ENCODE peak calls at places on chromosomes 4 and X, in six cellular contexts. C is Calu3; D is ovary; S is ascending aorta; U is fibroblast of the aortic adventitia; X is CD8-positive, alpha-beta T cell. Y is an unnamed sample.

GRCh38 chr4:6962211-6963041 is 52.8 kb downstream of the TBC1D14 start:
- DNase-seq in X (no peak), S (peak), U (no peak), D (no peak), C (no peak), Y (no peak)

GRCh38 chr4:149980941-149981340 is 97.3 kb upstream of the DCLK2 start:
- DNase-seq in U (peak), X (no peak), C (peak), S (no peak), D (peak), Y (no peak)

GRCh38 chr4:33086351-33086900 is 2366.3 kb downstream of the PCDH7 start:
- DNase-seq in C (no peak), U (peak), S (no peak), X (no peak), D (no peak), Y (no peak)

GRCh38 chr4:58669783-58670182 is 1559.6 kb upstream of the IGFBP7 start:
- DNase-seq in X (no peak), C (no peak), U (no peak), D (no peak), S (no peak), Y (no peak)

GRCh38 chrX:7170903-7171302 is 22.9 kb upstream of the PUDP start:
- DNase-seq in S (no peak), C (peak), U (no peak), X (peak), D (no peak), Y (peak)

GRCh38 chr4:81518762-81519427 is 47.2 kb upstream of the RASGEF1B start:
- DNase-seq in U (no peak), C (no peak), D (no peak), X (no peak), S (no peak), Y (no peak)

GRCh38 chr4:133565379-133565778 is 416.3 kb downstream of the PCDH10 start:
- DNase-seq in D (no peak), S (no peak), C (no peak), X (no peak), U (peak), Y (no peak)

GRCh38 chrX:107978707-107979307 is 3.4 kb downstream of the TEX13B start:
- DNase-seq in X (no peak), D (no peak), S (no peak), C (peak), U (peak), Y (no peak)

GRCh38 chrX:47595701-47596655 is 13.7 kb downstream of the TIMP1 start:
- DNase-seq in S (no peak), D (no peak), C (no peak), X (no peak), U (peak), Y (no peak)

GRCh38 chrX:80578518-80579105 is 158.4 kb downstream of the TENT5D start:
- DNase-seq in D (no peak), U (peak), C (no peak), S (no peak), X (no peak), Y (no peak)

GRCh38 chr4:146159384-146160058 is 16.0 kb upstream of the LSM6 start:
- DNase-seq in D (no peak), S (no peak), X (no peak), U (no peak), C (no peak), Y (no peak)

GRCh38 chr4:113756005-113756410 is 5.5 kb downstream of the CAMK2D start:
- DNase-seq in D (no peak), U (peak), S (no peak), X (no peak), C (no peak), Y (no peak)

GRCh38 chrX:72048515-72049455 is 82.9 kb downstream of the RTL5 start:
- DNase-seq in C (no peak), D (no peak), U (no peak), X (no peak), S (peak), Y (peak)

GRCh38 chrX:16144420-16144819 is 21.1 kb downstream of the GRPR start:
- DNase-seq in D (no peak), C (no peak), U (peak), X (no peak), S (no peak), Y (no peak)

GRCh38 chr4:123444298-123444731 is 47.7 kb downstream of the SPRY1 start:
- DNase-seq in D (peak), S (no peak), C (peak), X (peak), U (peak), Y (no peak)

GRCh38 chrX:116726806-116727205 is 264.0 kb upstream of the CT83 start:
- DNase-seq in U (no peak), S (no peak), C (no peak), X (no peak), D (no peak), Y (no peak)

GRCh38 chr4:143381171-143382118 is 44.8 kb downstream of the GAB1 start:
- DNase-seq in S (peak), C (peak), X (no peak), U (peak), D (peak), Y (no peak)

GRCh38 chr4:186727149-186727976 is 3.7 kb upstream of the FAT1 start:
- DNase-seq in U (no peak), S (no peak), C (no peak), D (no peak), X (no peak), Y (no peak)

GRCh38 chr4:180281726-180282125 is 1961.5 kb upstream of the TENM3 start:
- DNase-seq in C (no peak), S (no peak), D (no peak), X (no peak), U (no peak), Y (no peak)

GRCh38 chr4:52870225-52870624 is 8.1 kb downstream of the RASL11B start:
- DNase-seq in C (no peak), D (no peak), X (no peak), S (no peak), U (no peak), Y (no peak)

GRCh38 chr4:57553695-57554094 is 443.5 kb upstream of the IGFBP7 start:
- DNase-seq in X (no peak), S (no peak), U (no peak), D (no peak), C (no peak), Y (no peak)

GRCh38 chr4:182143822-182144620 is 99.2 kb upstream of the TENM3 start:
- DNase-seq in X (no peak), S (no peak), C (peak), U (peak), D (peak), Y (no peak)

GRCh38 chr4:8599657-8600056 is 7.1 kb downstream of the CPZ start:
- DNase-seq in S (no peak), C (peak), X (no peak), D (peak), U (peak), Y (no peak)

GRCh38 chr4:3657917-3658913 is 108.0 kb upstream of the ADRA2C start:
- DNase-seq in S (peak), C (no peak), D (no peak), X (no peak), U (peak), Y (no peak)

GRCh38 chrX:106894392-106894909 is 8.7 kb downstream of the RIPPLY1 start:
- DNase-seq in S (no peak), D (peak), X (peak), C (peak), U (peak), Y (peak)

DNA sequence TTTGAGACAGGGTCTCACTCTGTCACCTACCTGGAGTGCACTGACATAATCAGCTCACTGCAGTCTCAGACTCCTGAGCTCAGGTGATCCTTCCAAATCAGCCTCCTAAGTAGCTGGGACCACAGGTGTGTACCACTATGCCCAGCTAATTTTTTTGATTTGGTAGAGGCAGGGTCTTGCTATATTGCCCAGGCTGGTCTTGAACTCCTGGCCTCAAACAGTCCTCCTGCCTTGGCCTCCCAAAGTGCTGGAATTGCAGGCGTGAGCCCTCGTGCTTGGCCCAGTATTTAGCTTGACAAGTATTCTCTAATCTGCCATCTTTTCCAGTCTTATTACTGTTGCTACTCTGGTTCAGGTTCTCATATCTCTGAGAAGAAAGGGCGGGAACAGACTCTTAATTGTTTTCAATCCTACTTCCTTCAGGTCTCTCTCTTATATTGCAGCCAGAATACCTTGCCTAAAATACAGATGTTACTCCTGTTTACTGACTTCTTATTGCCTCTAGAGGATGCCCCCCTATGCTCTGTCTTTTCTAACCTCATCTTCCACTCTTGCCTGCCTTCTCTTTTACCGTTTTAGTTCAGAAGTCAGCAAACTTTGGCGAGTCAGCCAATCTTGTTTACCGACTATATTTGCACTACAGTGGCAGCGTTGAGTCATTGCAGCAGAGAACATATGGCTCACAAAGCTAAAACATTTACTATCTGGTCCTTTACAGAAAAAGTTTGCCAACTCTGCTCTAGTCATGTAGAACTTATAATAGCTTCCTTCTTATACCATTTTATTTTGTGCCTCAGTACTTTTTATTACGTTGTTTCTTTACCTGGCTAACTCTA is 19.0 kb downstream of the MRPL1 start:
- DNase-seq in D (no peak), X (no peak), U (no peak), C (no peak), S (no peak), Y (no peak)
- TF ChIP-seq CTCF in D (no peak), X (no peak), U (no peak), C (no peak), S (no peak), Y (no peak)

DNA sequence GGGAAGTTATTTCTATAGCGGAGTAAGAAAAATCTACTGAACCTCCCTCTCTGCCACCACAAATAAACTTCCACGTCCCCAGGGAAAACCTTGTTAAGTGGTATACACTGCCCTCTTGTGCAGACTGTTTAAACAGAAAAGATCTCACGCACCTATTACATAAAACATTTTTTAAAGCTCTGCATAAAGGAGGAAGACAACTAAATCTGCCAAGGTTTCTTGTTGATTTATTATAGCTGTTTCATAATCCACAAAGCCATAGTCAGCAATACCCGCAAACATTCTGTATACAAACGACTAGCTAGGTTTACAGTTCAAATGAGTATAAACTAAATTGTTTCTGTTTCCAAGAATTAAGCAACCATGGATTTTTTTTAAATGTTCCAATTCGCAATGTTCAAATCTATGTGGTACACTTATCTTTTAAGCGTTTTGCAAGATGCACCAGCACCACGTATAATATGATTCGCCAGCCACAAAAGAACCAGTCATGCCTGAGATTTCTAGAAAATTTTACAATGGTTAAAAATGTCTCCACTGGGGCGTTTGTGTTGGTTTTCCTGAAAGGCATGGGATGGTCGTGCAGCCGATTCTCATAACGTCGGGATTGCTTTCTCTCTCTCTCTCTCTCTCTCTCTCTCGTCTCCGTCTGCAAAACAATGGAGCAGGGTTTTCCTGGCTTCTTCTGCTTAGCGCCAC is 164.6 kb downstream of the PRKX start:
- DNase-seq in C (no peak), X (no peak), U (peak), S (no peak), D (no peak), Y (no peak)
- TF ChIP-seq CTCF in C (no peak), X (no peak), U (peak), S (peak), D (no peak), Y (no peak)

GRCh38 chrX:77453190-77453589 is 6.0 kb downstream of the FGF16 start:
- DNase-seq in D (no peak), S (no peak), U (no peak), X (no peak), C (no peak), Y (no peak)
- TF ChIP-seq CTCF in D (no peak), S (no peak), U (peak), X (no peak), C (no peak), Y (no peak)

GRCh38 chrX:41133551-41133950 is 48.3 kb downstream of the USP9X start:
- DNase-seq in U (no peak), X (no peak), D (no peak), S (no peak), C (no peak), Y (no peak)

GRCh38 chrX:41142130-41142529 is 56.9 kb downstream of the USP9X start:
- DNase-seq in D (no peak), S (no peak), X (no peak), U (no peak), C (no peak), Y (no peak)

GRCh38 chrX:41131766-41132165 is 46.5 kb downstream of the USP9X start:
- DNase-seq in S (no peak), C (no peak), U (no peak), D (no peak), X (no peak), Y (no peak)

GRCh38 chrX:41137589-41137988 is 52.3 kb downstream of the USP9X start:
- DNase-seq in U (peak), S (no peak), D (no peak), C (no peak), X (no peak), Y (no peak)
- TF ChIP-seq CTCF in U (peak), S (no peak), D (no peak), C (peak), X (peak), Y (peak)